ENCODE peak calls at places on chromosomes 4 and X, in four cellular contexts. D is A549; S is kidney glomerular epithelial cell; F is activated naive CD4-positive, alpha-beta T cell. Q is an unnamed sample.

GRCh38 chr4:185343726-185344581 is 51.8 kb downstream of the LRP2BP start:
- DNase-seq in D (no peak), S (no peak), F (no peak), Q (no peak)

GRCh38 chr4:88054909-88055308 is 47.5 kb downstream of the PKD2 start:
- DNase-seq in D (peak), S (peak), F (no peak), Q (no peak)

GRCh38 chr4:85986266-85986665 is 373.6 kb downstream of the MAPK10 start:
- DNase-seq in D (no peak), S (no peak), F (no peak), Q (no peak)

GRCh38 chr4:84324850-84325249 is 174.2 kb downstream of the NKX6-1 start:
- DNase-seq in D (no peak), S (no peak), F (no peak), Q (no peak)

GRCh38 chr4:6110681-6111353 is 89.5 kb downstream of the JAKMIP1 start:
- DNase-seq in D (no peak), S (no peak), F (no peak), Q (no peak)

GRCh38 chr4:5751918-5752802 is 41.2 kb downstream of the EVC start:
- DNase-seq in D (no peak), S (peak), F (no peak), Q (no peak)

GRCh38 chr4:36422582-36422981 is 141.2 kb downstream of the DTHD1 start:
- DNase-seq in D (no peak), S (no peak), F (no peak), Q (no peak)

GRCh38 chrX:103347682-103348397 is 8.5 kb upstream of the TCEAL9 start:
- DNase-seq in D (no peak), S (no peak), F (no peak), Q (no peak)

GRCh38 chrX:568341-568740 is 62.2 kb upstream of the SHOX start:
- DNase-seq in D (no peak), S (no peak), F (no peak), Q (no peak)

GRCh38 chr4:108881190-108881589 is 118.3 kb upstream of the ETNPPL start:
- DNase-seq in D (no peak), S (peak), F (no peak), Q (no peak)

GRCh38 chr4:30610361-30610760 is 109.8 kb upstream of the PCDH7 start:
- DNase-seq in D (no peak), S (no peak), F (no peak), Q (no peak)

GRCh38 chr4:2281575-2282343 is 19.9 kb upstream of the MXD4 start:
- DNase-seq in D (no peak), S (no peak), F (peak), Q (peak)

GRCh38 chr4:163748474-163748873 is 254.0 kb downstream of the TMA16 start:
- DNase-seq in D (peak), S (no peak), F (no peak), Q (no peak)

GRCh38 chr4:118308306-118309030 is 44.3 kb downstream of the PRSS12 start:
- DNase-seq in D (no peak), S (no peak), F (no peak), Q (no peak)

Q was measured in Peyer's patch.